ENCODE peak calls at places on chromosomes 7 and 10, in seven cellular contexts. K, B, W, C, J, O and E are unnamed samples.

GRCh38 chr10:112185959-112186358 is 2.4 kb upstream of the GPAM start:
- DNase-seq in K (no peak), B (no peak), W (no peak), C (no peak), J (no peak), O (no peak), E (no peak)

GRCh38 chr7:117043051-117043546 is 89.8 kb downstream of the ST7 start:
- DNase-seq in K (no peak), B (no peak), W (no peak), C (peak; percentile 48), J (no peak), O (no peak), E (peak; percentile 33)

GRCh38 chr7:82598958-82599357 is 155.4 kb upstream of the CACNA2D1 start:
- DNase-seq in K (no peak), B (no peak), W (peak; percentile 59), C (peak; percentile 82), J (peak; percentile 89), O (peak; percentile 43), E (peak; percentile 79)

GRCh38 chr10:83542774-83543291 is 596.5 kb upstream of the GHITM start:
- DNase-seq in K (no peak), B (no peak), W (peak; percentile 79), C (peak; percentile 84), J (no peak), O (no peak), E (peak; percentile 82)

GRCh38 chr10:122234416-122234815 is 36.7 kb upstream of the BTBD16 start:
- DNase-seq in K (no peak), B (no peak), W (no peak), C (no peak), J (peak; percentile 39), O (no peak), E (no peak)

GRCh38 chr10:6170638-6171037 is 32.1 kb upstream of the PFKFB3 start:
- DNase-seq in K (no peak), B (no peak), W (no peak), C (no peak), J (no peak), O (no peak), E (no peak)

GRCh38 chr10:6766061-6766460 is 186.0 kb upstream of the PRKCQ start:
- DNase-seq in K (no peak), B (no peak), W (no peak), C (no peak), J (peak; percentile 56), O (no peak), E (no peak)

GRCh38 chr7:99476107-99476506 is 3.4 kb downstream of the ZNF789 start:
- DNase-seq in K (no peak), B (no peak), W (no peak), C (no peak), J (no peak), O (no peak), E (no peak)

GRCh38 chr10:117903854-117904253 is 142.9 kb downstream of the RAB11FIP2 start:
- DNase-seq in K (no peak), B (no peak), W (no peak), C (no peak), J (no peak), O (no peak), E (no peak)

DNA sequence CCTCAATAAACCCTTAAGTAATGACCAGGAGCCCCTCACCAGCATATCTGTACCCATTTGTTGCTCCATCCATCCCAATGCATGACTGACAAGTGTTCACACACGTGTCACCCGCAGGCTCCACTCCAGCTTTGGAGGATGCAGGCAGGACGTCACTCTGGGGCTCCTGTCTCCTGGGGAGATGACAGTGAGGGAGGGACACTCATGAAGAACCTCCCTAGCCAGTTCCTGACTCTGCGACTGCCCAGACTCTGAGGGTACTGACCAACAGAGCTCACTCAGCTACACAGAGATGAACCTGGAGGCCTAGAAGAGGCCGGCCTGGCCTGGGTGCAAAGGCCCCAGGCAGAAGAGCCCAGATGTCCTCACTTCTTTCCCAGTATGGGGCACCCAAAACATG is 135.1 kb upstream of the RET start:
- DNase-seq in K (peak; percentile 14), B (no peak), W (no peak), C (no peak), J (no peak), O (no peak), E (no peak)
- H3K27ac ChIP-seq in K (no peak overlapping the region), B (no peak overlapping the region), W (no peak overlapping the region), C (no peak overlapping the region), J (no peak overlapping the region), O (no peak overlapping the region), E (no peak overlapping the region)

DNA sequence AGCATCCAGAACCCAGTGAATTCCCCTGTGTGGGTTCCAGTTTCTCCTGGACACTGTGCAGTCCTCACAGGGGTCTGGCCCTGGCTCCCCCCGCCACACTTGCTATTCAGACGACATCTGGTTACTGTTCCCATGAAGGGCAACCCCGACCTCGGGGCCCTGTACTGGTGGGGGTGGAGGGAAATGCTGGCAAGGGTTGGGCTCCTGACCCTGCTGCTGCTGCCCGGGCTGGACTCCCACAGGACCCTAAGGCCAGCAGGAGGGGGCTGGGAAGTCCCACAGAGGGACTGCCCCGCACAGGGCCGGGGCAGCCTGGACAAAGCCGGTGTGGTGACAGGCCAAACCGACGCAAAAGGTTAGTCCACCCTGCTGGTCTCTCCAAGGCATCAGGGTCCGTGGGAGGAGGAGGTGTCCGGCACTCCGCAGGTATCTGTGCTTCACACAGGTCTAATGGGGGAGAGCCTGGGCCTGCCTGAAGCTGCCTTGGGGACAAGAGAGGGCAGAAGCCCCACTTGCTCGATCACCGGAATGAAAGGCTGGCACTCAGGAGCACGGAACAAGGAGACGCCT is 658 bp upstream of the CPA1 start:
- DNase-seq in K (no peak), B (no peak), W (no peak), C (no peak), J (no peak), O (no peak), E (no peak)
- H2AFZ ChIP-seq in K (no peak overlapping the region), B (peak overlapping the region; percentile 46), W (peak overlapping the region; percentile 60), C (no peak overlapping the region), J (peak overlapping the region; percentile 74), O (no peak overlapping the region), E (no peak overlapping the region)

DNA sequence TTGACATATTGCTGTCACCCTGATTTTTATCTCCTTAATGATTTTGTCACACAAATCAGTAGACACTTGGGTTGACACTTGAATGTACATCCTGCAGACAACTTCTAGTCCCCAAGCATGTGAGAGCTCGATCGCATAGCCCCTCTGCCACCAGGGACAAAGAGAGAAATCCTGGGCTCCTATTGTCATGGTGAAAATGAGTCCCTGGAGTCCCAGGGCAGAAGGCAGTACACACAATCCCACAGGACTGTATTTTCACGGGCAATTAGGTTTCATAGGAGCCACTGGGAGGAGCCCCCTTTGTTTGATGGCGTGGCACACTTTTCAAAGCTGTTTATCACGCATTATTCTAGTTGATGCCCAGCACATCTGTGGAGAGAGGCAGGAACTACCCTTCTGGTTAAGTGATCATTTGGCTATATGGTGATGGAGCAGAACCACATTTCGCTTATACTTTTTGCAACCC is 219.4 kb upstream of the STK17A start:
- DNase-seq in K (no peak), B (no peak), W (no peak), C (no peak), J (no peak), O (no peak), E (no peak)
- H3K27ac ChIP-seq in K (no peak overlapping the region), B (no peak overlapping the region), W (no peak overlapping the region), C (no peak overlapping the region), J (no peak overlapping the region), O (no peak overlapping the region), E (no peak overlapping the region)

DNA sequence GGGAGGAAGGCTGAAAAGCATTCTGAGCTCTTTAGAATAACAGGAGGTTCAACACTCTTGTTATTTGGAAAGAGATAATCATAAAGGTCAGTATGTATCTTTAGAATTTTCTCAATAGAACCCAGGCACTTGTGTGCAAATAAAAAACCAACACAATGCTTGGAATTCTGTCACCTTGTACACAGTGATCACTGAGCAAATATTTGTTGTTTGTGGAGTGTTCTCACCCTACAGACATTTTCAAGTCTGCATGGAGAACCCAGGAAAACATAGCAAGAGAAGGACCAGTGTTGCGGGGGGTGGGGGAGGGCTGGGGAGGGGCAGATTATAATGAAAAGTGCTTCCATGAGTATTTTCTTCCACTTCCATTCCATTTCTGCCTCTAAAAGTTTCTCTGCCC is 87.4 kb downstream of the FAM107B start:
- DNase-seq in K (no peak), B (no peak), W (no peak), C (no peak), J (no peak), O (peak; percentile 2), E (no peak)
- H2AFZ ChIP-seq in K (no peak overlapping the region), B (no peak overlapping the region), W (no peak overlapping the region), C (no peak overlapping the region), J (no peak overlapping the region), O (no peak overlapping the region), E (no peak overlapping the region)

GRCh38 chr7:4694653-4695335 is 12.7 kb downstream of the FOXK1 start:
- DNase-seq in K (no peak), B (no peak), W (peak; percentile 55), C (peak; percentile 90), J (peak; percentile 86), O (no peak), E (peak; percentile 87)
- H3K27ac ChIP-seq in K (no peak overlapping the region), B (no peak overlapping the region), W (no peak overlapping the region), C (peak overlapping the region; percentile 78), J (peak overlapping the region; percentile 60), O (no peak overlapping the region), E (peak overlapping the region; percentile 74)

GRCh38 chr7:151447312-151447711 is 7.4 kb upstream of the CRYGN start:
- DNase-seq in K (no peak), B (no peak), W (no peak), C (no peak), J (no peak), O (no peak), E (no peak)
- H2AFZ ChIP-seq in K (no peak overlapping the region), B (no peak overlapping the region), W (no peak overlapping the region), C (no peak overlapping the region), J (no peak overlapping the region), O (no peak overlapping the region), E (no peak overlapping the region)

DNA sequence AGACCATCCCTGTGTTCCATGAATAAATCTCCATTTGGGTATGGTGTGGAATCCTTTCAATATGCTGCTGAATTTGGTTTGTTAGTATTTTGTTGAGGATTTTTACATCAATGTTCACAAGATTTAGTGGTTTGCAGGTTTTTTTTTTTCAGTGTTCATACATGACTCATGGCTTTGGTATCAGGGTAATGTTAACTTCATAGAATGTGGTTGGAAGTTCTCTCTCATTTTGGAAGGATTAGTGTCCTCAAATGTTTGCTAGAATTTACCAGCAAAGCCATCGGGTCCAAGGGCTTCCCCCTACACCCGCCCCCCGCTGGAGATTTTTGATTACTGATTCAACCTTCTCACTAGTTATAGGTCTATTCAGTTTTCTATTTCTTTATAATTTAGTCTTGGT is 398.0 kb downstream of the NXPH1 start:
- DNase-seq in K (no peak), B (no peak), W (peak; percentile 55), C (peak; percentile 44), J (no peak), O (peak; percentile 13), E (peak; percentile 30)
- H3K27ac ChIP-seq in K (no peak overlapping the region), B (no peak overlapping the region), W (no peak overlapping the region), C (no peak overlapping the region), J (no peak overlapping the region), O (no peak overlapping the region), E (no peak overlapping the region)

DNA sequence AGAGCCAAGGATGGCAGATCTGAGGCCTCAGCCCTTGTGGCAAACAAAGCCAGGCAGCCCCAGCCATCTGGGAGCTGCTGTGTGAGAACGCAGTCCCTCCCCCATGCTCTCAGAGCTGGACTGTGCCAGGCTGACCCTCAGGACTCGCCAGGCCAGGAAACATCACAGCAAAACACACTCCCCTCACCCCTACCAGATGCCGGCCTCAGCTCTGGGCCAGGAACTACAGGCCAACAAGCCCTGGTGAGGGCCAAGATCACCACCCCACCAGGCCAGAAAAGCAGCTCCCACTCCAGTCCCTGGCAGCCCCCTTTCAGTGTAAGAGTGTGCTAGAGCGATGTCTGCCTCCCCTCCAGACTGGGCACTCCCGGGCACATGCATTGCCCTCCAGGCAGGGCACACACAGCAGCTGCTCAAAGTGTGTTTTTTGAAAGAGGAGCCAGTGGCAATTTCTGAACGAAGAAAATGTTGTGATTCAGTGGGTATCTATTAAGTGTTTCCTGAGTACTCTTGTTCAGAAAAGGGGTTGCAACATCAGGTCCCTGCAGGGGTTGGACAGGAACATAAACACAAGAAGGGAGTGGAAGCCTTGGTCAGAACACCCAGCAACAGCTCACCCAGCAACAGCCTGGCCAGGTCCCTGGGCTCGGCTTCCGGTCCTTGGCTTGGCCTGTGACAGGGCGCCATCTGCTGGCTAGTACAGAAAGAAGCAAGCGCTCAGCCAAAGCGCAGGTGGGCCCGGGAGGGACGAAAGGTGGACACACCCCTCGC is 18.2 kb downstream of the LRRC20 start:
- DNase-seq in K (peak; percentile 93), B (peak; percentile 86), W (peak; percentile 99), C (peak; percentile 90), J (peak; percentile 99), O (peak; percentile 98), E (peak; percentile 87)
- H2AFZ ChIP-seq in K (no peak overlapping the region), B (peak overlapping the region; percentile 67), W (peak overlapping the region; percentile 89), C (peak overlapping the region; percentile 30), J (peak overlapping the region; percentile 86), O (peak overlapping the region; percentile 71), E (peak overlapping the region; percentile 74)